ENCODE peak calls at places on chromosomes 13 and 19, in five cellular contexts. W, N, A, K and L are unnamed samples.

GRCh38 chr19:12140545-12141404 is 625 bp upstream of the ZNF20 start:
- DNase-seq in N (peak; percentile 89), W (peak; percentile 70), K (peak; percentile 78), A (peak; percentile 54), L (peak; percentile 91)

GRCh38 chr13:113664751-113665581 is 2.1 kb upstream of the GRK1 start:
- DNase-seq in W (no peak), N (no peak), A (no peak), K (no peak), L (no peak)

GRCh38 chr13:107867701-107868661 is 347.4 kb downstream of the LIG4 start:
- DNase-seq in N (peak; percentile 84), W (no peak), A (peak; percentile 32), K (peak; percentile 85), L (no peak)

GRCh38 chr13:23552171-23552570 is 18.0 kb upstream of the TNFRSF19 start:
- DNase-seq in A (no peak), N (no peak), W (no peak), K (no peak), L (no peak)

GRCh38 chr13:86933676-86934075 is 737.5 kb upstream of the SLITRK5 start:
- DNase-seq in W (no peak), K (no peak), N (no peak), A (no peak), L (no peak)

GRCh38 chr19:6125571-6125989 is 9.9 kb upstream of the ACSBG2 start:
- DNase-seq in K (peak; percentile 70), N (peak; percentile 89), A (peak; percentile 47), W (peak; percentile 47), L (peak; percentile 71)

GRCh38 chr13:74070065-74070464 is 64.1 kb downstream of the KLF12 start:
- DNase-seq in A (no peak), W (no peak), K (no peak), N (no peak), L (peak; percentile 80)

GRCh38 chr13:77184455-77184854 is 142.4 kb downstream of the MYCBP2 start:
- DNase-seq in W (no peak), K (no peak), N (no peak), A (no peak), L (no peak)

GRCh38 chr13:48715977-48716376 is 62.2 kb downstream of the CYSLTR2 start:
- DNase-seq in K (no peak), N (no peak), A (no peak), W (no peak), L (no peak)

GRCh38 chr13:32737111-32737571 is 150.9 kb downstream of the PDS5B start:
- DNase-seq in K (no peak), N (peak; percentile 55), A (peak; percentile 11), W (no peak), L (no peak)
- H3K4me2 ChIP-seq in K (no peak overlapping the region), N (peak overlapping the region; percentile 92), A (peak overlapping the region; percentile 69), W (no peak overlapping the region), L (no peak overlapping the region)

DNA sequence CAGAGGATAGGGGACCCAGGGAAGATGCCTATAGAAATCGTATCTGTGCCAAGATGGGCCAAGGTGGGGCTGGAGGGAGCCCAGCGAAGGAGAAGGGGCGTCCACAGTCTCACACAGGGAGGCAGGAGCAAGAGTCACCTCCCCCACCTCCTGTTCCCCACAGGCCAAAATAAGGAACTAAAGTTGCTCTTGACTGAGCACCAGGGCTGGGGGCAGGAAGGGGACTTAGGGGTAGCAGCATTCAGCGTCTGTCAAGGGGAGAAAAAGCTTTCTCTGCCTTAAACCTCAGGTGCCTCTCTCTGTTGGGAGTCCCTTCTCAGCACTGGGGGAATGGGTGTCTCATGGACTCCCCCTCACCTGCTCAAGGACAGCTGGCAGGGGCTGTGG is 404 bp downstream of the CD79A start:
- DNase-seq in N (no peak), K (no peak), A (no peak), W (no peak), L (peak; percentile 60)
- H3K4me1 ChIP-seq in N (no peaks in the 10 kb centered on the region), K (peaks cover 34% of the 10 kb centered on the region), A (peaks cover 3% of the 10 kb centered on the region), W (peaks cover 4% of the 10 kb centered on the region), L (peaks cover 94% of the 10 kb centered on the region)

GRCh38 chr13:21040120-21040834 is 21.1 kb downstream of the LATS2 start:
- DNase-seq in K (no peak), A (no peak), N (no peak), W (no peak), L (no peak)

GRCh38 chr13:21047087-21047486 is 14.3 kb downstream of the LATS2 start:
- DNase-seq in N (no peak), A (no peak), W (no peak), K (no peak), L (no peak)

GRCh38 chr13:21045101-21045500 is 16.3 kb downstream of the LATS2 start:
- DNase-seq in W (no peak), N (no peak), A (no peak), K (no peak), L (no peak)

GRCh38 chr13:21046203-21046602 is 15.2 kb downstream of the LATS2 start:
- DNase-seq in N (no peak), A (no peak), W (no peak), K (no peak), L (no peak)

DNA sequence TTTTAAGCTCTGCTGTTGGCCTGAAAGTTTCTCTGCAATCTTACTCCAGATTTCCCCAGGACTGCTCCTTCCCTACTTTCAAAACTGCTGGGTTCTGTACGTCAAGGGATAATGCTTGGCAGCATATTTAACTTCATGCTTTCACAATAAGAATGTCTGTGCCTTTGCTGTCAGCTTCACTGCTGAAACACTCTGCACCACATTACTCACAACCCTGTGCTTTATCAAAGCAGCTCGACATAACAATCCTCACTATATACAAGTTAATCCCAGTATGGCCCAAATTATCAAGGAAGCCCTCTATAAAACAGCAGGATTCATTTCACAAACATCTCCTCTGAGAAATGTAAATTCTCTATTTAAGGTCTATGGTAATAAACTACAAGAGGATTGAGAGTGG is 17.5 kb downstream of the LATS2 start:
- DNase-seq in N (peak; percentile 86), A (peak; percentile 86), W (no peak), K (no peak), L (no peak)
- H3K9ac ChIP-seq in N (peak overlapping the region; percentile 32), A (peak overlapping the region; percentile 28), W (no peak overlapping the region), K (no peak overlapping the region), L (no peak overlapping the region)

GRCh38 chr19:5024282-5024681 is 55.4 kb downstream of the KDM4B start:
- DNase-seq in K (peak; percentile 55), N (no peak), A (no peak), W (no peak), L (no peak)

GRCh38 chr19:5022066-5022860 is 53.4 kb downstream of the KDM4B start:
- DNase-seq in A (no peak), K (no peak), N (no peak), W (no peak), L (no peak)

GRCh38 chr19:5020368-5020767 is 51.5 kb downstream of the KDM4B start:
- DNase-seq in A (no peak), W (no peak), N (no peak), K (no peak), L (no peak)

GRCh38 chr19:5025027-5025426 is 56.1 kb downstream of the KDM4B start:
- DNase-seq in K (no peak), N (no peak), W (no peak), A (no peak), L (no peak)

DNA sequence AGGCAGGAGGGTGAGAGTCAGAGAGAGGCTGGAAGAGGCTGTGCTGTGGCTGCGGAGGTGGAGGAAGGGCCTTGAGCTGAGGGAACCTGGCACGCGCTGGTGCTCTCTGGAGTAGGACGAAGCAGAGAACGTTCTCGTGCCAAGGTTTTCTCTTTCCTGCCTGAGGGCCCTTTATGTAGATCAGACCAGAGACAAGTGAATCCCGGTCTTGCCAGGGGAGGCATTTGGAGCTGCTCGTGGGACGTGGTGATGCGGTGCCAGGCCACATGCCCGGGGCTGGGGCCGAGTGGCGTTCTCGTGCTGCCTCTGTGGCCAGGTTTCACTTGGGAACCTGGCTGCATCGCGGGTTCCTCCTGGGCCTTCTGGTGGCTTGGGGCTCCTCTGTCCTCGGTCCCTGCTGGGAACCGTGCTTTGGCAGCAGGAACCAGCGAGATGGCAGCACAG is 54.2 kb downstream of the KDM4B start:
- DNase-seq in A (no peak), K (no peak), W (no peak), N (peak; percentile 50), L (no peak)
- H3K4me2 ChIP-seq in A (no peak overlapping the region), K (no peak overlapping the region), W (no peak overlapping the region), N (no peak overlapping the region), L (no peak overlapping the region)